ENCODE peak calls at places on chromosome 19, in five cellular contexts. One of them, this sample, is unnamed.

GRCh38 chr19:10752237-10752912 is 34.5 kb downstream of the DNM2 start:
- DNase-seq in AG10803: no peak
- DNase-seq in fibroblast of lung: no peak
- DNase-seq in fibroblast of mammary gland: no peak
- DNase-seq in mucosa of descending colon: no peak
- DNase-seq in this sample: no peak

GRCh38 chr19:8722032-8722431 is 598 bp downstream of the OR2Z1 start:
- DNase-seq in fibroblast of mammary gland: no peak
- DNase-seq in mucosa of descending colon: no peak
- DNase-seq in fibroblast of lung: no peak
- DNase-seq in AG10803: no peak
- DNase-seq in this sample: no peak

GRCh38 chr19:42176649-42176989 is 40.9 kb downstream of the DEDD2 start:
- DNase-seq in mucosa of descending colon: no peak
- DNase-seq in AG10803: no peak
- DNase-seq in fibroblast of mammary gland: no peak
- DNase-seq in fibroblast of lung: no peak
- DNase-seq in this sample: no peak

GRCh38 chr19:49891393-49891792 is 5.3 kb downstream of the IL4I1 start:
- DNase-seq in fibroblast of lung: no peak
- DNase-seq in mucosa of descending colon: no peak
- DNase-seq in fibroblast of mammary gland: no peak
- DNase-seq in AG10803: no peak
- DNase-seq in this sample: no peak

GRCh38 chr19:22622020-22622419 is 12.1 kb upstream of the ZNF492 start:
- DNase-seq in fibroblast of mammary gland: no peak
- DNase-seq in fibroblast of lung: no peak
- DNase-seq in mucosa of descending colon: no peak
- DNase-seq in AG10803: no peak
- DNase-seq in this sample: no peak

GRCh38 chr19:49559928-49560327 is 20.4 kb downstream of the NOSIP start:
- DNase-seq in AG10803: no peak
- DNase-seq in mucosa of descending colon: peak; percentile 54
- DNase-seq in fibroblast of mammary gland: no peak
- DNase-seq in fibroblast of lung: no peak
- DNase-seq in this sample: no peak

GRCh38 chr19:48351341-48351752 is 12.4 kb downstream of the TMEM143 start:
- DNase-seq in fibroblast of mammary gland: peak; percentile 52
- DNase-seq in AG10803: peak; percentile 37
- DNase-seq in mucosa of descending colon: peak; percentile 90
- DNase-seq in fibroblast of lung: peak; percentile 49
- DNase-seq in this sample: peak; percentile 68

GRCh38 chr19:4987692-4988370 is 18.9 kb downstream of the KDM4B start:
- DNase-seq in fibroblast of lung: no peak
- DNase-seq in mucosa of descending colon: no peak
- DNase-seq in AG10803: no peak
- DNase-seq in fibroblast of mammary gland: peak; percentile 59
- DNase-seq in this sample: no peak

GRCh38 chr19:30328096-30328495 is 44.1 kb upstream of the ZNF536 start:
- DNase-seq in fibroblast of lung: no peak
- DNase-seq in mucosa of descending colon: no peak
- DNase-seq in fibroblast of mammary gland: no peak
- DNase-seq in AG10803: no peak
- DNase-seq in this sample: no peak

GRCh38 chr19:52171321-52172169 is at the start of gene ZNF836:
- DNase-seq in mucosa of descending colon: peak; percentile 94
- DNase-seq in AG10803: peak; percentile 64
- DNase-seq in fibroblast of mammary gland: peak; percentile 64
- DNase-seq in fibroblast of lung: peak; percentile 77
- DNase-seq in this sample: peak; percentile 67

GRCh38 chr19:30001794-30002193 is 59.8 kb downstream of the URI1 start:
- DNase-seq in fibroblast of lung: peak; percentile 23
- DNase-seq in mucosa of descending colon: no peak
- DNase-seq in fibroblast of mammary gland: no peak
- DNase-seq in AG10803: no peak
- DNase-seq in this sample: no peak

GRCh38 chr19:38264486-38265212 is at the start of gene SPINT2:
- DNase-seq in fibroblast of lung: no peak
- DNase-seq in mucosa of descending colon: no peak
- DNase-seq in AG10803: no peak
- DNase-seq in fibroblast of mammary gland: no peak
- DNase-seq in this sample: no peak

GRCh38 chr19:52248256-52248655 is 21.1 kb upstream of the ZNF766 start:
- DNase-seq in fibroblast of mammary gland: peak; percentile 49
- DNase-seq in AG10803: peak; percentile 44
- DNase-seq in fibroblast of lung: peak; percentile 47
- DNase-seq in mucosa of descending colon: peak; percentile 66
- DNase-seq in this sample: peak; percentile 23

GRCh38 chr19:48433337-48433736 is 12.4 kb upstream of the GRWD1 start:
- DNase-seq in mucosa of descending colon: no peak
- DNase-seq in fibroblast of mammary gland: no peak
- DNase-seq in AG10803: no peak
- DNase-seq in fibroblast of lung: no peak
- DNase-seq in this sample: no peak

GRCh38 chr19:1336079-1336684 is 47.5 kb upstream of the NDUFS7 start:
- DNase-seq in AG10803: no peak
- DNase-seq in fibroblast of mammary gland: no peak
- DNase-seq in mucosa of descending colon: no peak
- DNase-seq in fibroblast of lung: no peak
- DNase-seq in this sample: no peak

GRCh38 chr19:10418281-10419199 is 1.8 kb upstream of the PDE4A start:
- DNase-seq in AG10803: no peak
- DNase-seq in fibroblast of lung: no peak
- DNase-seq in fibroblast of mammary gland: no peak
- DNase-seq in mucosa of descending colon: no peak
- DNase-seq in this sample: no peak

GRCh38 chr19:17966497-17967257 is at the start of gene KCNN1:
- DNase-seq in AG10803: no peak
- DNase-seq in fibroblast of mammary gland: no peak
- DNase-seq in mucosa of descending colon: no peak
- DNase-seq in fibroblast of lung: no peak
- DNase-seq in this sample: peak; percentile 12

GRCh38 chr19:44758596-44758995 is 10.1 kb downstream of the BCL3 start:
- DNase-seq in fibroblast of lung: no peak
- DNase-seq in fibroblast of mammary gland: no peak
- DNase-seq in AG10803: no peak
- DNase-seq in mucosa of descending colon: peak; percentile 34
- DNase-seq in this sample: no peak

GRCh38 chr19:38892841-38893240 is 6.6 kb downstream of the SIRT2 start:
- DNase-seq in mucosa of descending colon: no peak
- DNase-seq in AG10803: no peak
- DNase-seq in fibroblast of mammary gland: no peak
- DNase-seq in fibroblast of lung: no peak
- DNase-seq in this sample: no peak

GRCh38 chr19:1065606-1066109 is 1.3 kb upstream of the ARHGAP45 start:
- DNase-seq in fibroblast of lung: no peak
- DNase-seq in mucosa of descending colon: peak; percentile 73
- DNase-seq in fibroblast of mammary gland: no peak
- DNase-seq in AG10803: no peak
- DNase-seq in this sample: no peak

GRCh38 chr19:876089-876488 is 16.6 kb downstream of the CFD start:
- DNase-seq in AG10803: no peak
- DNase-seq in fibroblast of lung: no peak
- DNase-seq in mucosa of descending colon: no peak
- DNase-seq in fibroblast of mammary gland: no peak
- DNase-seq in this sample: no peak

GRCh38 chr19:46802152-46802551 is 13.8 kb upstream of the SLC1A5 start:
- DNase-seq in fibroblast of mammary gland: no peak
- DNase-seq in fibroblast of lung: no peak
- DNase-seq in AG10803: no peak
- DNase-seq in mucosa of descending colon: no peak
- DNase-seq in this sample: no peak

GRCh38 chr19:19098703-19099632 is 35.2 kb downstream of the SLC25A42 start:
- DNase-seq in AG10803: no peak
- DNase-seq in fibroblast of lung: no peak
- DNase-seq in mucosa of descending colon: no peak
- DNase-seq in fibroblast of mammary gland: no peak
- DNase-seq in this sample: no peak
- H3K4me3 ChIP-seq in AG10803: no peak overlapping the region
- H3K4me3 ChIP-seq in fibroblast of lung: no peak overlapping the region
- H3K4me3 ChIP-seq in mucosa of descending colon: no peak overlapping the region
- H3K4me3 ChIP-seq in fibroblast of mammary gland: no peak overlapping the region
- H3K4me3 ChIP-seq in this sample: no peak overlapping the region

DNA sequence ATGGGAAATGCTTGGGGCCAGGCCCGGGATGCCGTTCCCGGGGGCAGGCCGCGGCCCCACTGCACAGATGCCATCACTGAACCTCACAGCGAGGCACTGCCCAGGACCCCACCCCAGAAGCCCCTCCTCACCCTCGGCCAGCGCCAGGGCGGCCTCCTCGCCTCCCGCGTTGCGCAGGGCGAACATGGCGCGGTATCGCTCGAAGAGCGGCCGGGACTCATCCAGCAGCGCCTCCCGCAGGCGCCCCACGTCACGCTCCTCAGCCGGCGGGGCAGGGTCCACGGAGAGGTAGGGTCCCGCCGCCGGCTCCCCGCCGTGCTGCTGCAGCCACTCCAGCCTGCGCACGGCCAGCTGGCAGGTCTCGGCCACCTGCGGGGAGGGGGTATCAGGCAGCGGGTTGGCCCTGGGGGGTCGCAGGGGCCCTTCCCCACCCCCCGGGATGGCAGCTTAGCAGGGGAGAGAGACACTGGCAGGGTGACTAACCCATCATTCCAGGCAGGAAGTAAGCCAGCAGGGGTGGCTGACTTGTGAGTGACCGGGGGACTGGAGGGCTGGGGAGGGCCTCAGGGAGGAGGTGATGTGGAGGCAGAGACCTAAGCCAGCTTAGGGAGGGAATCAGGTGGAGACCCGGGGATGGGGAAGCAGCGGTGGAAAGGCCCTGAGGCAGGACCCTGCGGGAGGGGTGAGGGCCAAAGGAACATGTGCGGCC is 8.2 kb downstream of the DOHH start:
- DNase-seq in fibroblast of lung: no peak
- DNase-seq in fibroblast of mammary gland: no peak
- DNase-seq in mucosa of descending colon: no peak
- DNase-seq in AG10803: no peak
- DNase-seq in this sample: no peak
- TF ChIP-seq CTCF in fibroblast of lung: no peak
- TF ChIP-seq CTCF in fibroblast of mammary gland: no peak
- TF ChIP-seq CTCF in mucosa of descending colon: no peak
- TF ChIP-seq CTCF in AG10803: no peak
- TF ChIP-seq CTCF in this sample: no peak

GRCh38 chr19:5989388-5990074 is 11.6 kb upstream of the RANBP3 start:
- DNase-seq in AG10803: no peak
- DNase-seq in fibroblast of mammary gland: no peak
- DNase-seq in fibroblast of lung: no peak
- DNase-seq in mucosa of descending colon: no peak
- DNase-seq in this sample: no peak
- H3K4me3 ChIP-seq in AG10803: no peak overlapping the region
- H3K4me3 ChIP-seq in fibroblast of mammary gland: no peak overlapping the region
- H3K4me3 ChIP-seq in fibroblast of lung: no peak overlapping the region
- H3K4me3 ChIP-seq in mucosa of descending colon: no peak overlapping the region
- H3K4me3 ChIP-seq in this sample: no peak overlapping the region

GRCh38 chr19:33831835-33832234 is 35.2 kb downstream of the KCTD15 start:
- DNase-seq in fibroblast of mammary gland: no peak
- DNase-seq in mucosa of descending colon: no peak
- DNase-seq in fibroblast of lung: no peak
- DNase-seq in AG10803: no peak
- DNase-seq in this sample: no peak

GRCh38 chr19:33828266-33829075 is 31.8 kb downstream of the KCTD15 start:
- DNase-seq in AG10803: no peak
- DNase-seq in fibroblast of lung: no peak
- DNase-seq in mucosa of descending colon: no peak
- DNase-seq in fibroblast of mammary gland: no peak
- DNase-seq in this sample: no peak

GRCh38 chr19:33830264-33830663 is 33.6 kb downstream of the KCTD15 start:
- DNase-seq in AG10803: no peak
- DNase-seq in fibroblast of lung: no peak
- DNase-seq in mucosa of descending colon: no peak
- DNase-seq in fibroblast of mammary gland: no peak
- DNase-seq in this sample: no peak

DNA sequence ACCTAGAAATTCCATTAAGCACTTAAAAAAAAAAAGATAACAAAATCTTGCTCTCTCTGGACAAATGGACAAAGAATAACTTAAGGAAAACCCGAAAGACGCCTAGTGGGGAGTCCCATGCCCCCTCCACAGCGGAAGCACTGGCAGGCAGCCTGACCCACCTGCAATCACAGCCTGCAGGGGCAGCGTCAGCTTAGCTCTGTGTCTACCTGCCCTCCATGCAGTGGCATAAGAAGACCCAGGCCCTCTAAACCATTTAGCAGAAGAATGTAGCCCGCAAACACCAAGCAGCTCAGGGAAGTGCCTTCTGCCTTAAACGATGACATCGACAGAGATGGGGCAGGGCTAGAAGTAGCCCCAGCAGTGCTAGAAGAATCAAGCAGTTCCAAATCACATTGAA is 36.0 kb downstream of the KCTD15 start:
- DNase-seq in fibroblast of lung: no peak
- DNase-seq in fibroblast of mammary gland: no peak
- DNase-seq in mucosa of descending colon: no peak
- DNase-seq in AG10803: no peak
- DNase-seq in this sample: no peak
- TF ChIP-seq CTCF in fibroblast of lung: no peak
- TF ChIP-seq CTCF in fibroblast of mammary gland: no peak
- TF ChIP-seq CTCF in mucosa of descending colon: no peak
- TF ChIP-seq CTCF in AG10803: no peak
- TF ChIP-seq CTCF in this sample: no peak

GRCh38 chr19:12685831-12686230 is 2.0 kb upstream of the GNG14 start:
- DNase-seq in mucosa of descending colon: no peak
- DNase-seq in fibroblast of lung: no peak
- DNase-seq in fibroblast of mammary gland: no peak
- DNase-seq in AG10803: no peak
- DNase-seq in this sample: no peak

GRCh38 chr19:12692960-12693359 is 3.5 kb downstream of the FBXW9 start:
- DNase-seq in fibroblast of lung: no peak
- DNase-seq in fibroblast of mammary gland: no peak
- DNase-seq in mucosa of descending colon: no peak
- DNase-seq in AG10803: no peak
- DNase-seq in this sample: no peak

GRCh38 chr19:12689012-12689411 is 1.2 kb downstream of the GNG14 start:
- DNase-seq in AG10803: no peak
- DNase-seq in fibroblast of mammary gland: no peak
- DNase-seq in fibroblast of lung: no peak
- DNase-seq in mucosa of descending colon: no peak
- DNase-seq in this sample: no peak

GRCh38 chr19:12687496-12688196 is at the start of gene GNG14:
- DNase-seq in AG10803: no peak
- DNase-seq in fibroblast of lung: no peak
- DNase-seq in mucosa of descending colon: no peak
- DNase-seq in fibroblast of mammary gland: no peak
- DNase-seq in this sample: no peak

GRCh38 chr19:12689581-12690216 is 1.9 kb downstream of the GNG14 start:
- DNase-seq in fibroblast of lung: no peak
- DNase-seq in mucosa of descending colon: no peak
- DNase-seq in AG10803: no peak
- DNase-seq in fibroblast of mammary gland: no peak
- DNase-seq in this sample: no peak
- H3K4me3 ChIP-seq in fibroblast of lung: no peak overlapping the region
- H3K4me3 ChIP-seq in mucosa of descending colon: no peak overlapping the region
- H3K4me3 ChIP-seq in AG10803: no peak overlapping the region
- H3K4me3 ChIP-seq in fibroblast of mammary gland: no peak overlapping the region
- H3K4me3 ChIP-seq in this sample: no peak overlapping the region